ENCODE peak calls at places on chromosomes 16 and 17, in five cellular contexts. One of them, this sample, is unnamed.

GRCh38 chr16:71542377-71542776 is 16.2 kb downstream of the CHST4 start:
- DNase-seq in small intestine: peak; percentile 52
- DNase-seq in heart left ventricle: no peak
- DNase-seq in heart right ventricle: peak; percentile 22
- DNase-seq in tibial nerve: peak; percentile 54
- DNase-seq in this sample: peak; percentile 46

GRCh38 chr17:42017866-42018200 is 594 bp upstream of the DNAJC7 start:
- DNase-seq in tibial nerve: no peak
- DNase-seq in heart left ventricle: no peak
- DNase-seq in small intestine: no peak
- DNase-seq in heart right ventricle: no peak
- DNase-seq in this sample: no peak

GRCh38 chr17:78039581-78039980 is 81.1 kb downstream of the TNRC6C start:
- DNase-seq in heart right ventricle: no peak
- DNase-seq in heart left ventricle: no peak
- DNase-seq in tibial nerve: no peak
- DNase-seq in small intestine: no peak
- DNase-seq in this sample: no peak

GRCh38 chr17:69714659-69715058 is 300.2 kb downstream of the MAP2K6 start:
- DNase-seq in heart left ventricle: no peak
- DNase-seq in tibial nerve: no peak
- DNase-seq in small intestine: no peak
- DNase-seq in heart right ventricle: no peak
- DNase-seq in this sample: no peak

GRCh38 chr16:58196898-58197313 is 1.0 kb downstream of the CSNK2A2 start:
- DNase-seq in heart left ventricle: peak; percentile 31
- DNase-seq in small intestine: no peak
- DNase-seq in tibial nerve: no peak
- DNase-seq in heart right ventricle: no peak
- DNase-seq in this sample: no peak

GRCh38 chr16:18827890-18828289 is 26.5 kb upstream of the ARL6IP1 start:
- DNase-seq in heart left ventricle: no peak
- DNase-seq in heart right ventricle: no peak
- DNase-seq in small intestine: no peak
- DNase-seq in tibial nerve: no peak
- DNase-seq in this sample: no peak

GRCh38 chr16:27444470-27444869 is 42.5 kb downstream of the IL21R start:
- DNase-seq in tibial nerve: no peak
- DNase-seq in small intestine: no peak
- DNase-seq in heart right ventricle: no peak
- DNase-seq in heart left ventricle: no peak
- DNase-seq in this sample: peak; percentile 48

GRCh38 chr16:58450590-58450989 is 49.4 kb upstream of the NDRG4 start:
- DNase-seq in heart left ventricle: no peak
- DNase-seq in tibial nerve: no peak
- DNase-seq in small intestine: no peak
- DNase-seq in heart right ventricle: no peak
- DNase-seq in this sample: no peak

GRCh38 chr16:35733278-35733965 is 2274.0 kb downstream of the TP53TG3F start:
- DNase-seq in tibial nerve: no peak
- DNase-seq in small intestine: no peak
- DNase-seq in heart left ventricle: no peak
- DNase-seq in heart right ventricle: no peak
- DNase-seq in this sample: no peak

GRCh38 chr17:15510361-15510760 is 42.9 kb upstream of the CDRT4 start:
- DNase-seq in tibial nerve: no peak
- DNase-seq in small intestine: no peak
- DNase-seq in heart right ventricle: no peak
- DNase-seq in heart left ventricle: no peak
- DNase-seq in this sample: no peak

GRCh38 chr16:7303677-7304200 is 28.9 kb upstream of the RBFOX1 start:
- DNase-seq in small intestine: no peak
- DNase-seq in tibial nerve: no peak
- DNase-seq in heart left ventricle: no peak
- DNase-seq in heart right ventricle: no peak
- DNase-seq in this sample: no peak

GRCh38 chr17:41363881-41364280 is 5.7 kb downstream of the KRT33B start:
- DNase-seq in heart left ventricle: no peak
- DNase-seq in tibial nerve: no peak
- DNase-seq in heart right ventricle: no peak
- DNase-seq in small intestine: no peak
- DNase-seq in this sample: no peak

GRCh38 chr17:57866319-57866718 is 16.5 kb upstream of the MRPS23 start:
- DNase-seq in heart right ventricle: no peak
- DNase-seq in heart left ventricle: no peak
- DNase-seq in tibial nerve: no peak
- DNase-seq in small intestine: no peak
- DNase-seq in this sample: no peak

GRCh38 chr16:55257971-55258613 is 65.9 kb upstream of the IRX6 start:
- DNase-seq in heart right ventricle: peak; percentile 39
- DNase-seq in heart left ventricle: peak; percentile 39
- DNase-seq in small intestine: peak; percentile 59
- DNase-seq in tibial nerve: peak; percentile 32
- DNase-seq in this sample: peak; percentile 33

GRCh38 chr17:58233547-58233946 is 4.8 kb upstream of the LPO start:
- DNase-seq in tibial nerve: no peak
- DNase-seq in heart right ventricle: no peak
- DNase-seq in heart left ventricle: no peak
- DNase-seq in small intestine: no peak
- DNase-seq in this sample: no peak

GRCh38 chr17:37750768-37751466 is 6.1 kb upstream of the HNF1B start:
- DNase-seq in heart right ventricle: no peak
- DNase-seq in small intestine: no peak
- DNase-seq in tibial nerve: no peak
- DNase-seq in heart left ventricle: no peak
- DNase-seq in this sample: no peak

GRCh38 chr17:50182783-50183438 is 17.1 kb downstream of the SGCA start:
- DNase-seq in heart right ventricle: no peak
- DNase-seq in small intestine: no peak
- DNase-seq in heart left ventricle: no peak
- DNase-seq in tibial nerve: no peak
- DNase-seq in this sample: no peak

GRCh38 chr17:17732892-17733670 is 51.8 kb downstream of the RAI1 start:
- DNase-seq in heart left ventricle: no peak
- DNase-seq in small intestine: no peak
- DNase-seq in tibial nerve: no peak
- DNase-seq in heart right ventricle: no peak
- DNase-seq in this sample: no peak

GRCh38 chr17:51676691-51677487 is 416.5 kb downstream of the UTP18 start:
- DNase-seq in heart right ventricle: no peak
- DNase-seq in heart left ventricle: no peak
- DNase-seq in small intestine: no peak
- DNase-seq in tibial nerve: no peak
- DNase-seq in this sample: no peak

GRCh38 chr16:78524066-78524595 is 424.7 kb downstream of the WWOX start:
- DNase-seq in heart left ventricle: no peak
- DNase-seq in heart right ventricle: no peak
- DNase-seq in tibial nerve: no peak
- DNase-seq in small intestine: no peak
- DNase-seq in this sample: no peak

GRCh38 chr17:76893623-76894358 is 25.6 kb downstream of the MGAT5B start:
- DNase-seq in heart left ventricle: no peak
- DNase-seq in tibial nerve: no peak
- DNase-seq in heart right ventricle: no peak
- DNase-seq in small intestine: no peak
- DNase-seq in this sample: no peak

GRCh38 chr17:57597531-57598453 is 147.3 kb downstream of the CCDC182 start:
- DNase-seq in heart left ventricle: peak; percentile 77
- DNase-seq in heart right ventricle: peak; percentile 57
- DNase-seq in small intestine: peak; percentile 69
- DNase-seq in tibial nerve: peak; percentile 80
- DNase-seq in this sample: peak; percentile 53

GRCh38 chr17:2076461-2076984 is 21.6 kb downstream of the HIC1 start:
- DNase-seq in tibial nerve: no peak
- DNase-seq in heart right ventricle: no peak
- DNase-seq in small intestine: no peak
- DNase-seq in heart left ventricle: no peak
- DNase-seq in this sample: no peak

GRCh38 chr17:71522383-71522782 is 598.4 kb upstream of the SOX9 start:
- DNase-seq in heart right ventricle: no peak
- DNase-seq in tibial nerve: no peak
- DNase-seq in small intestine: no peak
- DNase-seq in heart left ventricle: no peak
- DNase-seq in this sample: no peak

GRCh38 chr17:1153795-1154546 is 25.8 kb downstream of the ABR start:
- DNase-seq in small intestine: no peak
- DNase-seq in heart left ventricle: peak; percentile 60
- DNase-seq in tibial nerve: peak; percentile 22
- DNase-seq in heart right ventricle: peak; percentile 64
- DNase-seq in this sample: peak; percentile 76

GRCh38 chr17:72465191-72466024 is 344.6 kb downstream of the SOX9 start:
- DNase-seq in tibial nerve: no peak
- DNase-seq in small intestine: peak; percentile 98
- DNase-seq in heart left ventricle: no peak
- DNase-seq in heart right ventricle: no peak
- DNase-seq in this sample: peak; percentile 64

GRCh38 chr17:34478244-34478643 is 101.1 kb upstream of the TMEM132E start:
- DNase-seq in heart right ventricle: no peak
- DNase-seq in small intestine: no peak
- DNase-seq in heart left ventricle: no peak
- DNase-seq in tibial nerve: no peak
- DNase-seq in this sample: no peak

DNA sequence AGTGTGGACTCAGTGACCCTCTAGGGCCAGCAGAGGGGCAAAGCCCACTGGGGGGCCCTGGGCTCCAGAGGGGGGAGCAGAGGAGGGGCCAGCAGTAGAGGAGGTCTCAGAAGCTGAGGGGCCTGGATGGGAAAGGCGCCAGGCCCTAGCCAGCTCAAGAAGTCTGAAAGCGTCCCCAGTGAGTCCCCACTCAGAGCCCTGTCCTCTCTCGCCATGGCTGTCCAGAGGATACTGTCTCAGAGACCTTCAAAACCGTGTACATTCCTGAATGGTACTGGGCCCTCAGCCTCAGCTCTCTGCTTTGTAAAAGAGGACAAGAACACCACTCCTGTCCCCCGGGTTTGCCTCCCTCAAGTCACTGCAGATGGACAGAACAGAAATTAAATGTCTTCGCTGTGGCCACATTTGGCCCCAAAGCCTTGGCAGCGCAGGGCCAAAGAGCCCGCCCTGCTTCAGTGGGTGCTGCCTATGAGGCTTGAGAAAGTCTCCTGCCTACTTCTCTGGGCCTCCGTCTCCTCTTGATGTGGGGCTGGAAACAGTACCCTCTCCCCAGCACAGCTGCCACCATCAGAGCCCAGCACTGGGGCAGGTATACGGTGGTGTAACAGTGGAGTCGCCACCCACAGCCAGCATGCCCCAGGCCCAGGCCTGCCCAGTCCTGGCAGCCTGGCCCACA is 3.6 kb upstream of the TPPP3 start:
- DNase-seq in small intestine: no peak
- DNase-seq in heart left ventricle: no peak
- DNase-seq in heart right ventricle: no peak
- DNase-seq in tibial nerve: no peak
- DNase-seq in this sample: no peak
- H3K27ac ChIP-seq in small intestine: peak overlapping the region; percentile 43
- H3K27ac ChIP-seq in heart left ventricle: no peak overlapping the region
- H3K27ac ChIP-seq in heart right ventricle: peak overlapping the region; percentile 78
- H3K27ac ChIP-seq in tibial nerve: peak overlapping the region; percentile 88
- H3K27ac ChIP-seq in this sample: peak overlapping the region; percentile 30

GRCh38 chr17:29694923-29695563 is 72.3 kb upstream of the CORO6 start:
- DNase-seq in tibial nerve: no peak
- DNase-seq in heart left ventricle: no peak
- DNase-seq in small intestine: no peak
- DNase-seq in heart right ventricle: no peak
- DNase-seq in this sample: no peak

GRCh38 chr17:29699283-29699682 is 76.6 kb upstream of the CORO6 start:
- DNase-seq in tibial nerve: no peak
- DNase-seq in small intestine: no peak
- DNase-seq in heart right ventricle: no peak
- DNase-seq in heart left ventricle: no peak
- DNase-seq in this sample: no peak

GRCh38 chr17:29698019-29698777 is 75.5 kb upstream of the CORO6 start:
- DNase-seq in heart right ventricle: no peak
- DNase-seq in tibial nerve: no peak
- DNase-seq in heart left ventricle: no peak
- DNase-seq in small intestine: no peak
- DNase-seq in this sample: no peak

GRCh38 chr17:29697371-29697770 is 74.7 kb upstream of the CORO6 start:
- DNase-seq in heart right ventricle: no peak
- DNase-seq in heart left ventricle: no peak
- DNase-seq in small intestine: no peak
- DNase-seq in tibial nerve: no peak
- DNase-seq in this sample: no peak

DNA sequence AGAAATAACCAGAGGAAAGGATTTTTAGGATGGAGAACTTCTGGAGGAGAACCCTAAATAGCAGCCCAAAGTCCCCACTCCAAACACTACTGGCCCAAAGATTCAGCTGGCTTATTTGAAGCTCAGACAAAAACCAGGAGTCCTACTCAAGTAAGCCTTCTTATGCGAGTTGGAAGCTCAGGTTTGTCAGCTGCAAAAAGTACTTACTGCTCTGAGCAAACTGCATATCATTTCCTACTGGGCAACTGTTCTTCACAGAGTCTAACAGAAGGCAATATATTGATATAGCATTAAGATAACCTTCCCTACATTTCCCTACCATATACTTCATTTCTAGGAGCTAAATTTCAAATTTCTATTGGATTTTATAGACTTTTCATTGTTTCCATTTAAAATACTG is 76.1 kb upstream of the CORO6 start:
- DNase-seq in heart left ventricle: no peak
- DNase-seq in small intestine: no peak
- DNase-seq in heart right ventricle: no peak
- DNase-seq in tibial nerve: no peak
- DNase-seq in this sample: no peak
- H3K27ac ChIP-seq in heart left ventricle: peak overlapping the region; percentile 26
- H3K27ac ChIP-seq in small intestine: no peak overlapping the region
- H3K27ac ChIP-seq in heart right ventricle: peak overlapping the region; percentile 72
- H3K27ac ChIP-seq in tibial nerve: peak overlapping the region; percentile 84
- H3K27ac ChIP-seq in this sample: no peak overlapping the region

GRCh38 chr17:75079023-75079373 is 8.8 kb upstream of the SLC16A5 start:
- DNase-seq in heart left ventricle: no peak
- DNase-seq in tibial nerve: no peak
- DNase-seq in small intestine: no peak
- DNase-seq in heart right ventricle: no peak
- DNase-seq in this sample: no peak
- H3K27ac ChIP-seq in heart left ventricle: no peak overlapping the region
- H3K27ac ChIP-seq in tibial nerve: peak overlapping the region; percentile 15
- H3K27ac ChIP-seq in small intestine: peak overlapping the region; percentile 76
- H3K27ac ChIP-seq in heart right ventricle: no peak overlapping the region
- H3K27ac ChIP-seq in this sample: peak overlapping the region; percentile 77

DNA sequence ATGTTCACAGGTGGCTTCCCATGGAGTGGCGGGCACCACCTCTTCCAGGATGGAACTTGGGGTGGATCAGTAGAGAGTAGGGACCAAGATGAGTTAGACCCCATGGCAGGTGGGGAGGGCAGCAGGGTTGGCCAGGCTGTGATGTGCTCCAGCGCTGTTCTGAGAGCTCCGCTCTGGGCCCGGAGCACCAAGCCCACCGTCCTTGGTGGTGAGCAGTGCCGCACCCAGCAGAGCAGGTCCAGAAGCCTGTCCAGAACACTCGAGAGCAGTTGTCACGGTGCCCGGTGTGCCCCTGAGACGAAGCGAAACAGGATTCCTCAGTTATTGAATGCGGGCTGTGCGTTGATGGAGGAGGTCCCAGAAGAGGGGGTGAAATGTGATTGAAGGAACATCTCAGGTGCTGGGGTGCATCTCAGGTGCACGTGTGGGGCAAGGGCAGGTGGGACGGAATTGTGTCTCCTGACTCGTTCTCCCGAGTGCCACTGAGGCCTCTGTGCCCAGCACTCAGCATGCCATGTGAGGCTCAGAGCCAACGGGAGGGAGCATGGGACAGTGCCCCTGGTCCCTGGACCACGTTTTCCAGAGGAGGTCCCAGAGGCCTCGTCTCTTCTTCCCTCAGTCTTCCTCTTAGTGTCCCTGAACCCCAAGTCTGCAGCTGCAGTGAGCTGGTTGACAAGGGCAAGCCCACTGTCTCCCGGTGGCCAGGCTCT is 39.5 kb downstream of the COX4I1 start:
- DNase-seq in heart left ventricle: no peak
- DNase-seq in tibial nerve: no peak
- DNase-seq in heart right ventricle: no peak
- DNase-seq in small intestine: no peak
- DNase-seq in this sample: no peak
- H3K27ac ChIP-seq in heart left ventricle: no peak overlapping the region
- H3K27ac ChIP-seq in tibial nerve: no peak overlapping the region
- H3K27ac ChIP-seq in heart right ventricle: no peak overlapping the region
- H3K27ac ChIP-seq in small intestine: no peak overlapping the region
- H3K27ac ChIP-seq in this sample: no peak overlapping the region

This sample was measured in tibial artery.